ENCODE peak calls at places on chromosomes 4 and X, in nine cellular contexts. Q is activated T-cell treated with anti-CD3 and anti-CD28 coated beads for 1 hour, M is MCF 10A, C is sciatic nerve, A is GM03348, T is NCI-H774, Z is ovary, L is mesendoderm, G is H9. O is an unnamed sample.

GRCh38 chrX:37716502-37717068 is 31.0 kb downstream of the XK start:
- DNase-seq in Q (no peak), M (no peak), C (no peak), A (no peak), T (no peak), Z (no peak), L (no peak), G (no peak), O (no peak)

GRCh38 chr4:53899544-53900274 is 164.7 kb downstream of the CHIC2 start:
- DNase-seq in Q (no peak), M (no peak), C (no peak), A (peak; percentile 76), T (no peak), Z (no peak), L (no peak), G (no peak), O (no peak)

GRCh38 chrX:40068048-40068447 is 29.7 kb downstream of the BCOR start:
- DNase-seq in Q (no peak), M (peak; percentile 29), C (no peak), A (no peak), T (no peak), Z (no peak), L (peak; percentile 79), G (no peak), O (peak; percentile 21)

GRCh38 chr4:155179216-155179615 is 29.2 kb upstream of the NPY2R start:
- DNase-seq in Q (no peak), M (peak; percentile 97), C (no peak), A (no peak), T (no peak), Z (no peak), L (no peak), G (no peak), O (peak; percentile 60)

GRCh38 chr4:116531026-116531425 is 554.4 kb downstream of the TRAM1L1 start:
- DNase-seq in Q (no peak), M (no peak), C (no peak), A (no peak), T (no peak), Z (no peak), L (no peak), G (no peak), O (no peak)

GRCh38 chrX:20056704-20057103 is 60.0 kb downstream of the MAP7D2 start:
- DNase-seq in Q (no peak), M (peak; percentile 59), C (no peak), A (no peak), T (peak; percentile 7), Z (no peak), L (peak; percentile 12), G (no peak), O (no peak)

GRCh38 chr4:8916251-8916913 is 44.7 kb upstream of the HMX1 start:
- DNase-seq in Q (no peak), M (no peak), C (peak; percentile 27), A (peak; percentile 5), T (no peak), Z (no peak), L (peak; percentile 22), G (peak; percentile 24), O (no peak)

GRCh38 chrX:42714981-42715688 is 62.8 kb downstream of the PPP1R2C start:
- DNase-seq in Q (peak; percentile 23), M (peak; percentile 9), C (peak; percentile 57), A (no peak), T (no peak), Z (peak; percentile 37), L (peak; percentile 79), G (peak; percentile 89), O (peak; percentile 47)

GRCh38 chrX:24676403-24677024 is 17.2 kb upstream of the POLA1 start:
- DNase-seq in Q (no peak), M (peak; percentile 37), C (no peak), A (peak; percentile 25), T (no peak), Z (no peak), L (peak; percentile 21), G (no peak), O (no peak)

GRCh38 chrX:30741545-30741944 is 88.3 kb downstream of the GK start:
- DNase-seq in Q (no peak), M (no peak), C (no peak), A (no peak), T (no peak), Z (no peak), L (no peak), G (no peak), O (no peak)

GRCh38 chr4:87896020-87896621 is 63.4 kb downstream of the MEPE start:
- DNase-seq in Q (no peak), M (peak; percentile 97), C (no peak), A (peak; percentile 87), T (no peak), Z (no peak), L (peak; percentile 97), G (peak; percentile 67), O (peak; percentile 100)

GRCh38 chr4:77001907-77002306 is 52.4 kb downstream of the SEPTIN11 start:
- DNase-seq in Q (no peak), M (peak; percentile 28), C (no peak), A (no peak), T (no peak), Z (no peak), L (no peak), G (no peak), O (peak; percentile 84)

GRCh38 chrX:114717921-114718320 is 134.0 kb downstream of the HTR2C start:
- DNase-seq in Q (no peak), M (no peak), C (no peak), A (no peak), T (no peak), Z (no peak), L (peak; percentile 43), G (peak; percentile 77), O (no peak)

GRCh38 chrX:110321670-110322069 is 3.8 kb upstream of the AMMECR1 start:
- DNase-seq in Q (no peak), M (no peak), C (no peak), A (no peak), T (no peak), Z (no peak), L (no peak), G (no peak), O (no peak)

GRCh38 chrX:110086916-110087484 is 84.1 kb downstream of the TMEM164 start:
- DNase-seq in Q (no peak), M (peak; percentile 87), C (no peak), A (peak; percentile 36), T (no peak), Z (no peak), L (peak; percentile 58), G (no peak), O (peak; percentile 89)

GRCh38 chr4:74206088-74206826 is 48.3 kb downstream of the MTHFD2L start:
- DNase-seq in Q (no peak), M (no peak), C (no peak), A (peak; percentile 47), T (no peak), Z (no peak), L (peak; percentile 81), G (no peak), O (no peak)

GRCh38 chr4:16609170-16609758 is 289.2 kb downstream of the LDB2 start:
- DNase-seq in Q (no peak), M (no peak), C (no peak), A (no peak), T (no peak), Z (no peak), L (peak; percentile 31), G (peak; percentile 46), O (no peak)

GRCh38 chrX:39871648-39872047 is 226.1 kb downstream of the BCOR start:
- DNase-seq in Q (no peak), M (no peak), C (no peak), A (no peak), T (no peak), Z (no peak), L (no peak), G (no peak), O (no peak)

GRCh38 chr4:3660928-3661515 is 105.2 kb upstream of the ADRA2C start:
- DNase-seq in Q (no peak), M (no peak), C (no peak), A (no peak), T (no peak), Z (no peak), L (no peak), G (no peak), O (no peak)

GRCh38 chr4:55543858-55544257 is 2.9 kb downstream of the CLOCK start:
- DNase-seq in Q (no peak), M (peak; percentile 22), C (no peak), A (peak; percentile 17), T (no peak), Z (no peak), L (peak; percentile 17), G (no peak), O (peak; percentile 28)